ENCODE peak calls at places on chromosomes 11 and 22, in nine cellular contexts. M is T-helper 1 cell; H is effector memory CD8-positive, alpha-beta T cell; O is lung; J is stimulated activated naive CD8-positive, alpha-beta T cell treated with anti-CD3 and anti-CD28 coated beads, Interleukin-15, Interleukin-2, amounts not matched to agents 100 U/mL and 50 U/mL, for 24 hours; U is iPS DF 6.9; D is amniotic stem cell; L is KBM-7; F is Right ventricle myocardium superior. Y is an unnamed sample.

GRCh38 chr22:41094036-41094435 is 1.6 kb downstream of the EP300 start:
- DNase-seq in M (no peak), H (no peak), O (no peak), J (no peak), U (no peak), D (no peak), L (peak; percentile 46), F (no peak), Y (no peak)

GRCh38 chr11:104259121-104259610 is 95.2 kb upstream of the PDGFD start:
- DNase-seq in M (no peak), H (no peak), O (no peak), J (no peak), U (no peak), D (no peak), L (no peak), F (no peak), Y (no peak)

GRCh38 chr11:64102005-64102738 is 63.7 kb downstream of the MACROD1 start:
- DNase-seq in M (no peak), H (no peak), O (no peak), J (no peak), U (no peak), D (no peak), L (no peak), F (no peak), Y (peak; percentile 58)

GRCh38 chr22:43412808-43413785 is 1.3 kb downstream of the MPPED1 start:
- DNase-seq in M (no peak), H (no peak), O (no peak), J (no peak), U (no peak), D (no peak), L (no peak), F (peak; percentile 10), Y (no peak)

GRCh38 chr11:118198370-118198769 is 21.9 kb upstream of the SCN2B start:
- DNase-seq in M (peak; percentile 63), H (peak; percentile 80), O (peak; percentile 73), J (peak; percentile 93), U (no peak), D (peak; percentile 34), L (peak; percentile 76), F (peak; percentile 90), Y (peak; percentile 78)

GRCh38 chr11:67492801-67493547 is 10.1 kb downstream of the AIP start:
- DNase-seq in M (no peak), H (no peak), O (no peak), J (peak; percentile 52), U (no peak), D (no peak), L (no peak), F (no peak), Y (no peak)

GRCh38 chr11:10763766-10764165 is 12.7 kb downstream of the CTR9 start:
- DNase-seq in M (no peak), H (no peak), O (no peak), J (no peak), U (no peak), D (no peak), L (no peak), F (no peak), Y (no peak)

GRCh38 chr22:41831383-41831782 is 1.5 kb upstream of the SREBF2 start:
- DNase-seq in M (no peak), H (no peak), O (no peak), J (no peak), U (no peak), D (no peak), L (peak; percentile 28), F (no peak), Y (no peak)

GRCh38 chr11:109208116-109208515 is 213.9 kb upstream of the C11orf87 start:
- DNase-seq in M (no peak), H (no peak), O (no peak), J (no peak), U (no peak), D (no peak), L (no peak), F (no peak), Y (no peak)

GRCh38 chr11:88275636-88276035 is 61.9 kb downstream of the CTSC start:
- DNase-seq in M (no peak), H (no peak), O (no peak), J (no peak), U (no peak), D (no peak), L (no peak), F (no peak), Y (no peak)

GRCh38 chr11:57873196-57873911 is 111.8 kb downstream of the CTNND1 start:
- DNase-seq in M (no peak), H (no peak), O (no peak), J (no peak), U (no peak), D (no peak), L (no peak), F (no peak), Y (no peak)

GRCh38 chr11:119262668-119263351 is 54.1 kb downstream of the MCAM start:
- DNase-seq in M (no peak), H (no peak), O (no peak), J (no peak), U (no peak), D (no peak), L (peak; percentile 41), F (no peak), Y (no peak)

GRCh38 chr22:39115976-39116621 is 19.1 kb downstream of the APOBEC3H start:
- DNase-seq in M (no peak), H (no peak), O (no peak), J (no peak), U (no peak), D (no peak), L (no peak), F (no peak), Y (no peak)

GRCh38 chr11:92387882-92388281 is 163.3 kb downstream of the FAT3 start:
- DNase-seq in M (no peak), H (no peak), O (no peak), J (no peak), U (no peak), D (no peak), L (no peak), F (no peak), Y (no peak)

GRCh38 chr11:14445542-14446530 is 53.8 kb downstream of the COPB1 start:
- DNase-seq in M (no peak), H (no peak), O (no peak), J (no peak), U (no peak), D (no peak), L (no peak), F (no peak), Y (no peak)

GRCh38 chr11:36540998-36541397 is 26.8 kb upstream of the RAG1 start:
- DNase-seq in M (no peak), H (peak; percentile 33), O (no peak), J (peak; percentile 10), U (no peak), D (no peak), L (peak; percentile 33), F (no peak), Y (no peak)

GRCh38 chr11:134312807-134313206 is 19.0 kb upstream of the GLB1L2 start:
- DNase-seq in M (no peak), H (no peak), O (no peak), J (no peak), U (no peak), D (no peak), L (no peak), F (no peak), Y (no peak)

GRCh38 chr11:72996959-72997358 is 145.2 kb downstream of the FCHSD2 start:
- DNase-seq in M (no peak), H (no peak), O (no peak), J (no peak), U (no peak), D (no peak), L (no peak), F (no peak), Y (no peak)

GRCh38 chr11:123815116-123815515 is 9.0 kb upstream of the OR6M1 start:
- DNase-seq in M (no peak), H (no peak), O (no peak), J (no peak), U (no peak), D (no peak), L (no peak), F (no peak), Y (no peak)

GRCh38 chr22:49647346-49648026 is 180.2 kb downstream of the BRD1 start:
- DNase-seq in M (no peak), H (no peak), O (no peak), J (no peak), U (no peak), D (no peak), L (no peak), F (no peak), Y (no peak)

GRCh38 chr22:45878901-45879551 is 97.9 kb downstream of the WNT7B start:
- DNase-seq in M (no peak), H (no peak), O (no peak), J (no peak), U (no peak), D (no peak), L (no peak), F (no peak), Y (no peak)

GRCh38 chr11:2561283-2562180 is 116.7 kb downstream of the KCNQ1 start:
- DNase-seq in M (no peak), H (no peak), O (no peak), J (no peak), U (no peak), D (no peak), L (no peak), F (peak; percentile 38), Y (no peak)

GRCh38 chr22:38355275-38355674 is 38.0 kb upstream of the CSNK1E start:
- DNase-seq in M (no peak), H (no peak), O (no peak), J (no peak), U (no peak), D (no peak), L (no peak), F (no peak), Y (no peak)

GRCh38 chr11:116771935-116772334 is 852 bp downstream of the BUD13 start:
- DNase-seq in M (no peak), H (no peak), O (no peak), J (no peak), U (no peak), D (no peak), L (no peak), F (no peak), Y (no peak)

GRCh38 chr11:12149672-12150225 is 39.4 kb downstream of the MICAL2 start:
- DNase-seq in M (no peak), H (no peak), O (no peak), J (peak; percentile 66), U (no peak), D (no peak), L (peak; percentile 96), F (no peak), Y (no peak)

GRCh38 chr11:65776196-65776595 is 4.6 kb downstream of the AP5B1 start:
- DNase-seq in M (no peak), H (no peak), O (no peak), J (no peak), U (no peak), D (no peak), L (no peak), F (no peak), Y (no peak)

GRCh38 chr11:17640493-17641164 is 78.7 kb upstream of the MYOD1 start:
- DNase-seq in M (no peak), H (no peak), O (no peak), J (no peak), U (no peak), D (no peak), L (no peak), F (no peak), Y (no peak)

GRCh38 chr11:93740031-93740801 is 1.1 kb downstream of the TAF1D start:
- DNase-seq in M (no peak), H (no peak), O (peak; percentile 44), J (peak; percentile 54), U (no peak), D (no peak), L (peak; percentile 69), F (no peak), Y (peak; percentile 51)

GRCh38 chr22:30386960-30387848 is at the start of gene RNF215:
- DNase-seq in M (peak; percentile 64), H (peak; percentile 77), O (peak; percentile 79), J (peak; percentile 87), U (no peak), D (peak; percentile 61), L (peak; percentile 76), F (peak; percentile 90), Y (peak; percentile 77)

GRCh38 chr22:38607680-38608079 is 37.7 kb upstream of the DMC1 start:
- DNase-seq in M (no peak), H (no peak), O (no peak), J (no peak), U (no peak), D (no peak), L (no peak), F (no peak), Y (no peak)